ENCODE peak calls at places on chromosomes 7 and 10, in four cellular contexts. One of them, this sample, is unnamed.

GRCh38 chr7:103539875-103540274 is 93.9 kb upstream of the SLC26A5 start:
- DNase-seq in lung: no peak
- DNase-seq in stomach: no peak
- DNase-seq in bronchial epithelial cell: no peak
- DNase-seq in this sample: no peak

GRCh38 chr7:158991824-158992621 is 135.7 kb downstream of the DYNC2I1 start:
- DNase-seq in bronchial epithelial cell: peak; percentile 16
- DNase-seq in stomach: no peak
- DNase-seq in lung: peak; percentile 53
- DNase-seq in this sample: no peak

GRCh38 chr10:132470306-132471124 is 67.1 kb upstream of the INPP5A start:
- DNase-seq in lung: peak; percentile 68
- DNase-seq in stomach: no peak
- DNase-seq in bronchial epithelial cell: no peak
- DNase-seq in this sample: no peak

GRCh38 chr10:117168729-117169128 is 28.6 kb upstream of the KCNK18 start:
- DNase-seq in lung: no peak
- DNase-seq in bronchial epithelial cell: no peak
- DNase-seq in stomach: no peak
- DNase-seq in this sample: no peak

GRCh38 chr10:91909178-91909677 is at the start of gene FGFBP3:
- DNase-seq in lung: no peak
- DNase-seq in stomach: no peak
- DNase-seq in bronchial epithelial cell: peak; percentile 21
- DNase-seq in this sample: peak; percentile 66

GRCh38 chr10:24242562-24242961 is 33.6 kb downstream of the KIAA1217 start:
- DNase-seq in lung: no peak
- DNase-seq in stomach: no peak
- DNase-seq in bronchial epithelial cell: no peak
- DNase-seq in this sample: no peak

GRCh38 chr10:78947226-78947625 is 121.5 kb upstream of the ZMIZ1 start:
- DNase-seq in lung: no peak
- DNase-seq in stomach: no peak
- DNase-seq in bronchial epithelial cell: peak; percentile 24
- DNase-seq in this sample: no peak

GRCh38 chr10:17981766-17982380 is 30.2 kb downstream of the SLC39A12 start:
- DNase-seq in stomach: no peak
- DNase-seq in bronchial epithelial cell: peak; percentile 64
- DNase-seq in lung: no peak
- DNase-seq in this sample: no peak

GRCh38 chr10:20274580-20274979 is 458.3 kb downstream of the PLXDC2 start:
- DNase-seq in lung: no peak
- DNase-seq in stomach: no peak
- DNase-seq in bronchial epithelial cell: peak; percentile 3
- DNase-seq in this sample: no peak

GRCh38 chr7:36406156-36406555 is 16.5 kb downstream of the ANLN start:
- DNase-seq in lung: no peak
- DNase-seq in stomach: no peak
- DNase-seq in bronchial epithelial cell: no peak
- DNase-seq in this sample: no peak

GRCh38 chr7:128361463-128362441 is at the start of gene PRRT4:
- DNase-seq in bronchial epithelial cell: no peak
- DNase-seq in lung: no peak
- DNase-seq in stomach: peak; percentile 40
- DNase-seq in this sample: no peak

GRCh38 chr10:69337312-69338132 is 59.2 kb downstream of the HK1 start:
- DNase-seq in lung: peak; percentile 59
- DNase-seq in bronchial epithelial cell: peak; percentile 98
- DNase-seq in stomach: no peak
- DNase-seq in this sample: no peak

GRCh38 chr10:6494934-6495592 is 85.0 kb downstream of the PRKCQ start:
- DNase-seq in stomach: no peak
- DNase-seq in lung: no peak
- DNase-seq in bronchial epithelial cell: no peak
- DNase-seq in this sample: peak; percentile 69

GRCh38 chr10:108877130-108877529 is 1046.2 kb downstream of the XPNPEP1 start:
- DNase-seq in lung: no peak
- DNase-seq in bronchial epithelial cell: no peak
- DNase-seq in stomach: no peak
- DNase-seq in this sample: no peak

GRCh38 chr7:107666804-107667203 is 6.2 kb downstream of the SLC26A4 start:
- DNase-seq in stomach: no peak
- DNase-seq in bronchial epithelial cell: peak; percentile 18
- DNase-seq in lung: no peak
- DNase-seq in this sample: no peak

GRCh38 chr7:99928994-99929729 is at the start of gene GJC3:
- DNase-seq in bronchial epithelial cell: peak; percentile 55
- DNase-seq in stomach: peak; percentile 48
- DNase-seq in lung: peak; percentile 54
- DNase-seq in this sample: peak; percentile 74

GRCh38 chr7:113289140-113289740 is 170.9 kb upstream of the SMIM30 start:
- DNase-seq in bronchial epithelial cell: peak; percentile 55
- DNase-seq in stomach: no peak
- DNase-seq in lung: no peak
- DNase-seq in this sample: no peak
- TF ChIP-seq CTCF in bronchial epithelial cell: peak; percentile 70
- TF ChIP-seq CTCF in stomach: peak; percentile 10
- TF ChIP-seq CTCF in lung: no peak
- TF ChIP-seq CTCF in this sample: peak; percentile 81

GRCh38 chr10:118615888-118616287 is 20.4 kb upstream of the PRLHR start:
- DNase-seq in lung: no peak
- DNase-seq in bronchial epithelial cell: peak; percentile 19
- DNase-seq in stomach: no peak
- DNase-seq in this sample: no peak
- TF ChIP-seq CTCF in lung: no peak
- TF ChIP-seq CTCF in bronchial epithelial cell: no peak
- TF ChIP-seq CTCF in stomach: no peak
- TF ChIP-seq CTCF in this sample: no peak

GRCh38 chr7:2759736-2760097 is 71.7 kb downstream of the AMZ1 start:
- DNase-seq in stomach: peak; percentile 49
- DNase-seq in bronchial epithelial cell: no peak
- DNase-seq in lung: no peak
- DNase-seq in this sample: no peak

GRCh38 chr7:2761131-2761624 is 73.2 kb downstream of the AMZ1 start:
- DNase-seq in lung: no peak
- DNase-seq in stomach: no peak
- DNase-seq in bronchial epithelial cell: no peak
- DNase-seq in this sample: no peak

GRCh38 chr7:2758673-2759603 is 70.9 kb downstream of the AMZ1 start:
- DNase-seq in lung: no peak
- DNase-seq in bronchial epithelial cell: peak; percentile 34
- DNase-seq in stomach: no peak
- DNase-seq in this sample: no peak

GRCh38 chr7:2761801-2762497 is 73.9 kb downstream of the AMZ1 start:
- DNase-seq in bronchial epithelial cell: no peak
- DNase-seq in lung: no peak
- DNase-seq in stomach: no peak
- DNase-seq in this sample: no peak

DNA sequence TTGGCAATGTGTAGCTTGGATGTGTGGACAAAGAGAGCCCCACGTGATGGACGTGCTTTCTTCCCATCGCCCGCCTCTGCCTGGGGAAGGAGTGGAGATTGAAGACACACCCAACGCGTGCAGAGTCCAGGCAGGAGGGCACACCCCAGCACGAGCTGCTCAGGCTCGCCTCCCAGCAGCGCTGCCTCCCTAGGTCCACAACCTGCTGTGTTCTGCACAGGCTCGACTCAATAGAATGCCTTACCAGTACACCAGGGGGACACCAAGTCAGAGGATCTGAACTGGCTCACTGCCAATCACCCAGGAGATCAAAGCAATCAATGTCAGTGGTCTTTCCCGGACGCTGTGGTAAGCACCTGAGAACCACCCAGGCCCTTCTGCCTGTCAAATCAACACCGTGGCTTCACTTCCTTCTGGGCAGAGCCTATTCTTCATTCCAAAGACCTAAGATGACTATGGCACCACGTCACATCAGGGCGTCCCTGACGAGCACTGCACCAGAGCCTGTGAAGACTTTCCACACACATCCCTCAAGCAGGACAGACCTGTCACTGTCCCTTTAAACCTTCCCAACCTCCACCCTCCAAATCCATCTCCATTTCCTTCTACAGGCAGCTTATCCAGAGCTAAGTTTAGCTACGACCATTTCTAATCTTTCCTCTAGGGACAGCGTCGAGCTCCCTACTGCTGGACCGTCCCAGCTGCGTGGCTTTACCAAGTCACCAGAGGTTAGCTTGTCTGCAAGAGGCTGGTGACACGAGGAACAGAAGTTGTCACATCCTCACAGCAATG is 72.3 kb downstream of the AMZ1 start:
- DNase-seq in stomach: peak; percentile 78
- DNase-seq in bronchial epithelial cell: peak; percentile 57
- DNase-seq in lung: no peak
- DNase-seq in this sample: no peak
- TF ChIP-seq CTCF in stomach: peak; percentile 37
- TF ChIP-seq CTCF in bronchial epithelial cell: peak; percentile 42
- TF ChIP-seq CTCF in lung: no peak
- TF ChIP-seq CTCF in this sample: peak; percentile 50

GRCh38 chr7:82810558-82811259 is 352.0 kb downstream of the PCLO start:
- DNase-seq in bronchial epithelial cell: peak; percentile 62
- DNase-seq in lung: no peak
- DNase-seq in stomach: no peak
- DNase-seq in this sample: no peak
- TF ChIP-seq CTCF in bronchial epithelial cell: peak; percentile 61
- TF ChIP-seq CTCF in lung: no peak
- TF ChIP-seq CTCF in stomach: peak; percentile 39
- TF ChIP-seq CTCF in this sample: peak; percentile 85

DNA sequence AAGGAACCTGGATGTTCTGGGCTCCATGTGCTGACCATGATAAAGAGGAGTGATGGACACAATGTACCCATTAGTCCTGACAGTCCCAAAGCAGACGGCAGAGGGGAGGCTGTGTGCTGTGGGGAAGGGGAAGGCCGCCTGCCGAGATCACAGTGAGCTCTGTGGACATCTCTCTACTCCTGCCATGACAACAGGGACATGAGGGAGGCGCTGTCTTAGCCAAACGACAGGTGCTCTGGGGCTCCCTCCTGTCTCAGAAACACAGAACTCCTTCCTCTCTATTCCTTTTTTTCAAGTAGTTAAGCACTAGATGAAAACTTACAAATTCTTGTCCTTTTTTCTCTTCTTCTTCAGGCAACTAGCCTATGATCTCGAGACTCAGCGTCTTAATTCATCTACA is 113.1 kb downstream of the RNF32 start:
- DNase-seq in bronchial epithelial cell: no peak
- DNase-seq in lung: no peak
- DNase-seq in stomach: no peak
- DNase-seq in this sample: no peak
- TF ChIP-seq CTCF in bronchial epithelial cell: no peak
- TF ChIP-seq CTCF in lung: no peak
- TF ChIP-seq CTCF in stomach: no peak
- TF ChIP-seq CTCF in this sample: no peak

This sample was measured in osteocyte.